ENCODE peak calls at places on chromosomes 4 and X, in seven cellular contexts. One of them, this sample, is unnamed.
A peak's percentile ranks its signal among the peaks of the same experiment; 100 is the strongest.

GRCh38 chr4:137000432-137000831 is 531.9 kb downstream of the PCDH18 start:
- DNase-seq in lung: no peak
- DNase-seq in GM10248: no peak
- DNase-seq in NCI-H1105 treated with DMSO at 0.1 percent for 48 hours: no peak
- DNase-seq in A172: no peak
- DNase-seq in progenitor cell of endocrine pancreas: no peak
- DNase-seq in left colon: no peak
- DNase-seq in this sample: no peak

GRCh38 chr4:7850489-7850888 is 89.2 kb downstream of the AFAP1 start:
- DNase-seq in lung: no peak
- DNase-seq in GM10248: no peak
- DNase-seq in NCI-H1105 treated with DMSO at 0.1 percent for 48 hours: no peak
- DNase-seq in A172: no peak
- DNase-seq in progenitor cell of endocrine pancreas: no peak
- DNase-seq in left colon: no peak
- DNase-seq in this sample: no peak

GRCh38 chrX:357035-357692 is 29.5 kb downstream of the PPP2R3B start:
- DNase-seq in lung: no peak
- DNase-seq in GM10248: no peak
- DNase-seq in NCI-H1105 treated with DMSO at 0.1 percent for 48 hours: no peak
- DNase-seq in A172: no peak
- DNase-seq in progenitor cell of endocrine pancreas: no peak
- DNase-seq in left colon: no peak
- DNase-seq in this sample: no peak

GRCh38 chr4:112881842-112882241 is 167.6 kb upstream of the ANK2 start:
- DNase-seq in lung: no peak
- DNase-seq in GM10248: no peak
- DNase-seq in NCI-H1105 treated with DMSO at 0.1 percent for 48 hours: no peak
- DNase-seq in A172: no peak
- DNase-seq in progenitor cell of endocrine pancreas: no peak
- DNase-seq in left colon: no peak
- DNase-seq in this sample: no peak

GRCh38 chr4:38430841-38431240 is 233.2 kb upstream of the KLF3 start:
- DNase-seq in lung: no peak
- DNase-seq in GM10248: no peak
- DNase-seq in NCI-H1105 treated with DMSO at 0.1 percent for 48 hours: no peak
- DNase-seq in A172: no peak
- DNase-seq in progenitor cell of endocrine pancreas: no peak
- DNase-seq in left colon: no peak
- DNase-seq in this sample: no peak

GRCh38 chrX:27966492-27966891 is 14.8 kb downstream of the DCAF8L1 start:
- DNase-seq in lung: no peak
- DNase-seq in GM10248: no peak
- DNase-seq in NCI-H1105 treated with DMSO at 0.1 percent for 48 hours: no peak
- DNase-seq in A172: peak; percentile 16
- DNase-seq in progenitor cell of endocrine pancreas: no peak
- DNase-seq in left colon: no peak
- DNase-seq in this sample: no peak

GRCh38 chr4:107069049-107069448 is 32.9 kb upstream of the DKK2 start:
- DNase-seq in lung: no peak
- DNase-seq in GM10248: peak; percentile 13
- DNase-seq in NCI-H1105 treated with DMSO at 0.1 percent for 48 hours: no peak
- DNase-seq in A172: no peak
- DNase-seq in progenitor cell of endocrine pancreas: no peak
- DNase-seq in left colon: no peak
- DNase-seq in this sample: no peak

GRCh38 chrX:110600745-110601310 is 194.8 kb downstream of the CHRDL1 start:
- DNase-seq in lung: no peak
- DNase-seq in GM10248: no peak
- DNase-seq in NCI-H1105 treated with DMSO at 0.1 percent for 48 hours: no peak
- DNase-seq in A172: peak; percentile 5
- DNase-seq in progenitor cell of endocrine pancreas: no peak
- DNase-seq in left colon: no peak
- DNase-seq in this sample: no peak

GRCh38 chr4:69156913-69157312 is 57.6 kb downstream of the UGT2B11 start:
- DNase-seq in lung: no peak
- DNase-seq in GM10248: no peak
- DNase-seq in NCI-H1105 treated with DMSO at 0.1 percent for 48 hours: no peak
- DNase-seq in A172: peak; percentile 1
- DNase-seq in progenitor cell of endocrine pancreas: no peak
- DNase-seq in left colon: no peak
- DNase-seq in this sample: no peak

GRCh38 chr4:32789026-32789608 is 2068.9 kb downstream of the PCDH7 start:
- DNase-seq in lung: no peak
- DNase-seq in GM10248: no peak
- DNase-seq in NCI-H1105 treated with DMSO at 0.1 percent for 48 hours: no peak
- DNase-seq in A172: peak; percentile 11
- DNase-seq in progenitor cell of endocrine pancreas: no peak
- DNase-seq in left colon: no peak
- DNase-seq in this sample: no peak

GRCh38 chrX:149982310-149982709 is 44.0 kb upstream of the EOLA2 start:
- DNase-seq in lung: no peak
- DNase-seq in GM10248: no peak
- DNase-seq in NCI-H1105 treated with DMSO at 0.1 percent for 48 hours: no peak
- DNase-seq in A172: no peak
- DNase-seq in progenitor cell of endocrine pancreas: no peak
- DNase-seq in left colon: no peak
- DNase-seq in this sample: no peak

This sample was measured in left cardiac atrium.